ENCODE peak calls at places on chromosomes 7 and 10, in six cellular contexts. S is H9, J is IMR-90, W is neuronal stem cell, C is H1, O is trophoblast cell. V is an unnamed sample.

GRCh38 chr10:84755311-84755710 is 426.9 kb downstream of the CCSER2 start:
- DNase-seq in J (no peak), W (peak; percentile 17), O (no peak), C (no peak), S (no peak), V (no peak)

GRCh38 chr7:16356241-16356958 is 64.9 kb downstream of the CRPPA start:
- DNase-seq in S (no peak), W (no peak), J (peak; percentile 19), O (no peak), C (no peak), V (peak; percentile 11)

GRCh38 chr7:34339061-34339526 is 318.9 kb upstream of the NPSR1 start:
- DNase-seq in O (peak; percentile 90), J (no peak), S (no peak), C (no peak), W (no peak), V (peak; percentile 61)

GRCh38 chr7:12732428-12732827 is 45.0 kb downstream of the ARL4A start:
- DNase-seq in S (no peak), W (no peak), O (no peak), J (no peak), C (no peak), V (no peak)

GRCh38 chr7:147829021-147829420 is 761.5 kb upstream of the C7orf33 start:
- DNase-seq in S (no peak), C (no peak), J (no peak), W (no peak), O (no peak), V (no peak)

GRCh38 chr7:101201695-101202602 is 1.1 kb upstream of the MOGAT3 start:
- DNase-seq in O (no peak), J (no peak), C (peak; percentile 78), S (peak; percentile 57), W (no peak), V (no peak)

GRCh38 chr7:29597266-29597665 is 33.6 kb downstream of the PRR15 start:
- DNase-seq in S (no peak), C (no peak), O (no peak), W (no peak), J (no peak), V (no peak)

GRCh38 chr10:80924063-80924952 is 386.6 kb downstream of the SH2D4B start:
- DNase-seq in W (peak; percentile 62), S (peak; percentile 64), O (peak; percentile 80), C (peak; percentile 77), J (peak; percentile 11), V (peak; percentile 57)

GRCh38 chr10:78944658-78945333 is 124.0 kb upstream of the ZMIZ1 start:
- DNase-seq in O (no peak), S (no peak), C (no peak), W (no peak), J (peak; percentile 98), V (peak; percentile 98)

GRCh38 chr7:3279147-3279818 is 21.8 kb upstream of the SDK1 start:
- DNase-seq in S (no peak), C (no peak), W (no peak), J (no peak), O (no peak), V (no peak)

GRCh38 chr7:74256446-74257408 is 2.5 kb upstream of the RFC2 start:
- DNase-seq in J (peak; percentile 59), S (no peak), W (no peak), C (no peak), O (no peak), V (peak; percentile 91)

GRCh38 chr7:47827321-47827720 is 120.9 kb downstream of the PKD1L1 start:
- DNase-seq in C (no peak), J (no peak), W (no peak), S (no peak), O (no peak), V (no peak)

GRCh38 chr7:128266891-128267839 is 26.1 kb downstream of the LEP start:
- DNase-seq in O (peak; percentile 27), W (peak; percentile 32), C (peak; percentile 72), S (peak; percentile 85), J (peak; percentile 45), V (peak; percentile 57)

GRCh38 chr10:48470115-48470892 is 134.6 kb downstream of the ARHGAP22 start:
- DNase-seq in C (peak; percentile 48), S (peak; percentile 78), J (peak; percentile 12), W (no peak), O (no peak), V (peak; percentile 32)

GRCh38 chr7:47100815-47101435 is 481.0 kb downstream of the TNS3 start:
- DNase-seq in O (peak; percentile 70), W (peak; percentile 20), J (peak; percentile 43), C (peak; percentile 81), S (peak; percentile 78), V (peak; percentile 51)

GRCh38 chr7:1692500-1693418 is 22.7 kb downstream of the ELFN1 start:
- DNase-seq in C (peak; percentile 35), W (no peak), S (peak; percentile 8), O (no peak), J (no peak), V (no peak)

GRCh38 chr10:110363572-110364411 is 59.1 kb upstream of the SMNDC1 start:
- DNase-seq in S (no peak), C (no peak), J (no peak), O (no peak), W (no peak), V (no peak)

GRCh38 chr7:22425361-22425760 is 68.4 kb upstream of the RAPGEF5 start:
- DNase-seq in C (no peak), O (no peak), W (no peak), J (no peak), S (no peak), V (no peak)

GRCh38 chr10:6891924-6892323 is 311.8 kb upstream of the PRKCQ start:
- DNase-seq in J (no peak), O (peak; percentile 57), S (no peak), C (no peak), W (no peak), V (no peak)

GRCh38 chr10:71029411-71029881 is 141.1 kb upstream of the PCBD1 start:
- DNase-seq in W (no peak), J (no peak), S (no peak), C (no peak), O (peak; percentile 2), V (no peak)

GRCh38 chr7:101163281-101164070 is 1.9 kb downstream of the VGF start:
- DNase-seq in J (no peak), S (peak; percentile 82), O (peak; percentile 41), W (no peak), C (peak; percentile 82), V (no peak)

GRCh38 chr10:127400216-127400615 is 148.9 kb upstream of the NPS start:
- DNase-seq in J (no peak), W (no peak), C (no peak), O (no peak), S (no peak), V (no peak)

GRCh38 chr10:132548106-132548823 is 10.7 kb downstream of the INPP5A start:
- DNase-seq in W (no peak), J (no peak), C (no peak), O (no peak), S (no peak), V (no peak)

GRCh38 chr7:37287093-37287492 is 161.6 kb downstream of the ELMO1 start:
- DNase-seq in J (no peak), C (no peak), O (no peak), S (no peak), W (no peak), V (peak; percentile 35)
- H3K14ac ChIP-seq in J (no peak overlapping the region), C (no peak overlapping the region), O (no peak overlapping the region), S (no peak overlapping the region), W (no peak overlapping the region), V (no peak overlapping the region)

DNA sequence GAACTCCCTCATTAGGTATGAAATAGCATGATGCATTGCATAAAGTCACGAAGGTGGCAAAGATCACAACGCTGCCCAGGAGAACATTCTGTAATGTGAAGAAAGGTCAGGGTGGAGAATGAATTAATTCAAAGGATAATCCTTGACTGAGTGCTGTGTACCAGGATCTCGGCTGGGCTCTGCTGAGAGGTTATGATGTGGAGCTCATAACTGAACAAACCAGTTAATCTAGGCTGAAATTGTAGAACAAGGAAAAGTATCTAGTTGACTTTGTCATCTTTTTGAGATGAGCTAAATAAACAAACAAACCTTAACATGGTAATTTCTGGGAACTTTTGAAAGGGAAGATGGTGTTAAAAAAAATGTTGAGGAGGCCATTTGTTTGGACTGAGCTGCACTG is 6.1 kb downstream of the MSMB start:
- DNase-seq in S (no peak), W (no peak), C (no peak), J (no peak), O (peak; percentile 68), V (no peak)
- H2BK120ac ChIP-seq in S (no peak overlapping the region), W (no peak overlapping the region), C (no peak overlapping the region), J (no peak overlapping the region), O (no peak overlapping the region), V (no peak overlapping the region)

GRCh38 chr10:34049469-34049868 is 715.0 kb upstream of the NRP1 start:
- DNase-seq in C (no peak), O (no peak), W (no peak), S (no peak), J (peak; percentile 18), V (peak; percentile 2)
- H3K9ac ChIP-seq in C (no peak overlapping the region), O (no peak overlapping the region), W (no peak overlapping the region), S (no peak overlapping the region), J (no peak overlapping the region), V (peak overlapping the region; percentile 59)

GRCh38 chr10:123148414-123149161 is 652 bp downstream of the HMX2 start:
- DNase-seq in S (peak; percentile 78), O (no peak), J (no peak), C (peak; percentile 83), W (peak; percentile 23), V (peak; percentile 20)
- H3K14ac ChIP-seq in S (no peak overlapping the region), O (no peak overlapping the region), J (no peak overlapping the region), C (no peak overlapping the region), W (no peak overlapping the region), V (no peak overlapping the region)

GRCh38 chr10:75210193-75211006 is at the start of gene VDAC2:
- DNase-seq in J (peak; percentile 79), C (peak; percentile 95), S (peak; percentile 88), O (peak; percentile 90), W (peak; percentile 89), V (peak; percentile 86)
- H2BK120ac ChIP-seq in J (peak within 1 kb of the TSS; percentile 100), C (peak within 1 kb of the TSS; percentile 97), S (no peak within 1 kb of the TSS), O (peak within 1 kb of the TSS; percentile 94), W (peak within 1 kb of the TSS; percentile 95), V (peak within 1 kb of the TSS; percentile 100)